ENCODE peak calls at places on chromosomes 11 and 22, in nine cellular contexts. W is tibial artery, S is fibroblast of mammary gland, X is astrocyte of the spinal cord, E is kidney, N is psoas muscle, C is small intestine, O is coronary artery, Y is left lung. M is an unnamed sample.

GRCh38 chr11:62688481-62688880 is 849 bp downstream of the LRRN4CL start:
- DNase-seq in S (peak), E (no peak), C (no peak), N (no peak), X (no peak), W (no peak), O (no peak), Y (no peak), M (no peak)

GRCh38 chr11:72326151-72326842 is 82.3 kb upstream of the PHOX2A start:
- DNase-seq in N (no peak), O (no peak), E (no peak), W (no peak), S (peak), X (peak), Y (no peak), C (no peak), M (no peak)

GRCh38 chr11:84437129-84438123 is 1151.3 kb upstream of the CCDC90B start:
- DNase-seq in O (no peak), Y (peak), S (peak), X (no peak), C (no peak), W (no peak), N (no peak), E (peak), M (no peak)

GRCh38 chr11:124194696-124195418 is 11.7 kb downstream of the OR10D3 start:
- DNase-seq in S (peak), C (peak), O (no peak), N (no peak), E (no peak), Y (no peak), W (peak), X (peak), M (peak)

GRCh38 chr11:57513911-57514537 is 1.5 kb downstream of the SLC43A1 start:
- DNase-seq in C (peak), N (peak), W (peak), E (peak), Y (peak), X (peak), S (peak), O (no peak), M (no peak)

GRCh38 chr22:49753961-49754673 is 73.6 kb downstream of the BRD1 start:
- DNase-seq in S (no peak), O (peak), C (peak), X (no peak), Y (no peak), E (no peak), W (peak), N (peak), M (no peak)

GRCh38 chr11:57321996-57322880 is 2.5 kb downstream of the TNKS1BP1 start:
- DNase-seq in O (peak), W (peak), Y (peak), E (peak), S (peak), C (peak), X (peak), N (peak), M (peak)

GRCh38 chr22:44191036-44191454 is 10.3 kb downstream of the PARVG start:
- DNase-seq in X (no peak), W (no peak), S (peak), C (no peak), E (peak), Y (no peak), O (no peak), N (no peak), M (no peak)

GRCh38 chr22:42608481-42609361 is 6.0 kb downstream of the POLDIP3 start:
- DNase-seq in C (no peak), E (peak), O (no peak), S (peak), W (no peak), N (no peak), X (peak), Y (no peak), M (no peak)

GRCh38 chr11:107856180-107856980 is 2.2 kb downstream of the SLC35F2 start:
- DNase-seq in C (peak), E (no peak), S (no peak), Y (no peak), X (no peak), O (no peak), N (no peak), W (no peak), M (no peak)

GRCh38 chr22:26656896-26657851 is at the start of gene MIAT:
- DNase-seq in X (no peak), W (no peak), N (peak), O (no peak), S (no peak), E (no peak), Y (peak), C (peak), M (no peak)

GRCh38 chr22:22488736-22489135 is 19.8 kb downstream of the ZNF280B start:
- DNase-seq in O (no peak), N (no peak), Y (no peak), C (no peak), W (no peak), X (no peak), E (no peak), S (no peak), M (no peak)

GRCh38 chr11:12126352-12127019 is 16.1 kb downstream of the MICAL2 start:
- DNase-seq in Y (peak), N (no peak), W (no peak), C (peak), S (peak), E (no peak), O (no peak), X (peak), M (peak)

GRCh38 chr11:64642418-64642735 is 51.4 kb downstream of the SLC22A12 start:
- DNase-seq in X (no peak), W (no peak), S (no peak), E (no peak), O (no peak), C (no peak), N (no peak), Y (no peak), M (no peak)

GRCh38 chr11:64641596-64642417 is 50.8 kb downstream of the SLC22A12 start:
- DNase-seq in E (no peak), O (no peak), W (no peak), S (no peak), X (no peak), N (no peak), Y (no peak), C (no peak), M (no peak)

GRCh38 chr11:64643927-64644326 is 52.9 kb downstream of the SLC22A12 start:
- DNase-seq in S (no peak), N (no peak), W (no peak), O (no peak), X (no peak), C (no peak), Y (no peak), E (no peak), M (no peak)

GRCh38 chr11:64643258-64643881 is 52.4 kb downstream of the SLC22A12 start:
- DNase-seq in N (no peak), W (no peak), E (no peak), Y (no peak), X (no peak), O (no peak), S (no peak), C (no peak), M (no peak)

GRCh38 chr11:64642876-64643257 is 51.8 kb downstream of the SLC22A12 start:
- DNase-seq in E (no peak), N (no peak), C (no peak), W (no peak), O (no peak), X (no peak), S (no peak), Y (no peak), M (no peak)
- H3K4me3 ChIP-seq in E (no peak), N (peak), C (no peak), W (peak), O (peak), X (no peak), S (no peak), Y (peak), M (peak)

DNA sequence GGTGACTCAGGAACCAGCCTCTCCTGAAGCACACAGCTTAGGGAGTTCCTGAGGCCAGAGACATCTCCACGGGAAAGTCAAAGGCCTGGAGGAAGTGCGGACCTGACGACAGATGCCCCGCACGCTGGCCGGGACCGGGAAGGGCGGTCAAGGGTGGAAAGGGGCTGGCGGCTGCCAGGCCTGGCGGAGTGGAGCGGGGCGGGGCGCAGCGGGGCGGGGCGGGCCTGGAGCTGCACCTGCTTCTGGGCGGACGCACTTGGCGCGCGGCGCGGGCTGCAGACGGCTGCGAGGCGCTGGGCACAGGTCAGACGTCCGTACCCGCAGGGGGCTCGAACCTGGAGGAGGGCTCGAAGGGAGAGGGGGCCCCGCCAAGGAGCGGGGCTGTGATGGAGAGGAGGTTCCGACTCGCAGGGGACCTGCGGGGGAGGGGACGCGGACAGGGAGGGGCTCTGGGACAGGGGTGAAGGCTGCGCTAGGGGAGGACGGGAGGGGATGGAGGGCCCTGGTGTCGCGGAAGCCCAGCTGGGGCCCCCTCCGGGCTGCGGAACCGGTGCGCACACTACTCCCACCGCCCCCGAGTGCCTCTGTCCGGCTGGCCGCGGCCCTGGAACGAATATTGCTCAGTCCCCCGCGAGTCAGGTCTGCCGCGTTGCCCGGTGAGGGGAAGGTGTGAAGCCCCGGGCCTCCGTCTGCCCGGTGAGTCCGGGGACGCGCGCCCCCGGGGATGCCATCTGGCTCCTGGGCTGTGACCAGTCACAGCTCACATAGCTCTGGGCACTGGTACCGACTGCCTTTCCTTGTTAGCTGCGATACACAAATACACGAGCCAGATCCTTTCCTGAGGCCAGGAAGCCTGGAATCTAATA is at the start of gene TMEM45B:
- DNase-seq in E (peak), O (no peak), N (no peak), Y (peak), C (peak), W (no peak), X (no peak), S (no peak), M (no peak)
- H3K4me3 ChIP-seq in E (peak), O (no peak), N (no peak), Y (peak), C (peak), W (no peak), X (no peak), S (no peak), M (no peak)

GRCh38 chr22:30297276-30298004 is 8.1 kb upstream of the CASTOR1 start:
- DNase-seq in C (no peak), E (no peak), N (no peak), Y (no peak), X (no peak), S (no peak), W (no peak), O (no peak), M (no peak)
- H3K4me3 ChIP-seq in C (no peak), E (no peak), N (no peak), Y (no peak), X (no peak), S (no peak), W (no peak), O (no peak), M (no peak)

DNA sequence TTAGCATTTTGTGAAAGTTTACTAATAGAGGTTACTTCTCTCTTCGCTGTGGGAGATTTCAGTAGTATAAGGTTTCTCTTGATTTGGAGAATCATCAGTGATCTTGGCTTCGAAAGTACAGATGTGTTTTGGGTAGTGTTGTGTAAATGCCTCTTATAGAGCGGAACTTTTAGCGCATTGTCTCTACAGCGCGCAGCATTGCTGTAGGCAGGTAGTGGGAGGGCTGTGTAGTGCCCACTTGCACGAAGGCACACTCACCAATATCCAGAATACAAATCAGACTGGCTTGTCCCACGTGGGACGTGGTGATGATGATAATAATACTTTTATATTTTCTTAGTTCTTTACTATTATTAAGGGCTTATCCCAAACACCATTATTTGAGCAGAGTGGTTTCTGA is 51.4 kb downstream of the FAM83F start:
- DNase-seq in X (no peak), O (no peak), S (no peak), W (no peak), N (no peak), E (no peak), C (no peak), Y (no peak), M (no peak)
- H3K4me3 ChIP-seq in X (no peak), O (peak), S (no peak), W (peak), N (peak), E (peak), C (no peak), Y (no peak), M (no peak)

GRCh38 chr11:17014321-17014773 is at the start of gene PLEKHA7:
- DNase-seq in W (no peak), C (peak), O (no peak), N (no peak), E (no peak), S (no peak), X (no peak), Y (no peak), M (no peak)
- H3K4me3 ChIP-seq in W (peak), C (peak), O (peak), N (peak), E (peak), S (peak), X (peak), Y (peak), M (peak)

DNA sequence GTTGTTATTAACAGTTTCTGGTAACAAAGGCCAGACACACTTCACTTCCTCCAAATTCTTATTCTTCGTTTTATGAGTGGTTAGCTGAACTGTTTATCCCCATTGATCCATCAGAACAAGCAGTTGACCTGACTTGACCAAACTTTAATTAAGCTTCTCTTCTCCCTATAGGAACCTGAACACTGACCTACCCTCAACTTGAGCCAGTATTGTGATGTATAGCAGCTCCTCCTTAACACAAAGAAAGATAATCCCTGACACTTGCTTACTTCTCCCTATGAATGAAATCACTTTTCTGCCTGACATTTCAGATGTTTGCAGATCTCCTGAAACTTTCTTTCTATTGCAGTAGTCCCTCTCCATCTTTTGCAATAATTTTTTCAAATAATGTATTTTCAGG is 41.9 kb downstream of the ANO5 start:
- DNase-seq in S (no peak), O (no peak), W (no peak), X (no peak), C (no peak), Y (no peak), N (no peak), E (no peak), M (no peak)
- H3K4me3 ChIP-seq in S (no peak), O (no peak), W (no peak), X (no peak), C (no peak), Y (no peak), N (no peak), E (no peak), M (no peak)

DNA sequence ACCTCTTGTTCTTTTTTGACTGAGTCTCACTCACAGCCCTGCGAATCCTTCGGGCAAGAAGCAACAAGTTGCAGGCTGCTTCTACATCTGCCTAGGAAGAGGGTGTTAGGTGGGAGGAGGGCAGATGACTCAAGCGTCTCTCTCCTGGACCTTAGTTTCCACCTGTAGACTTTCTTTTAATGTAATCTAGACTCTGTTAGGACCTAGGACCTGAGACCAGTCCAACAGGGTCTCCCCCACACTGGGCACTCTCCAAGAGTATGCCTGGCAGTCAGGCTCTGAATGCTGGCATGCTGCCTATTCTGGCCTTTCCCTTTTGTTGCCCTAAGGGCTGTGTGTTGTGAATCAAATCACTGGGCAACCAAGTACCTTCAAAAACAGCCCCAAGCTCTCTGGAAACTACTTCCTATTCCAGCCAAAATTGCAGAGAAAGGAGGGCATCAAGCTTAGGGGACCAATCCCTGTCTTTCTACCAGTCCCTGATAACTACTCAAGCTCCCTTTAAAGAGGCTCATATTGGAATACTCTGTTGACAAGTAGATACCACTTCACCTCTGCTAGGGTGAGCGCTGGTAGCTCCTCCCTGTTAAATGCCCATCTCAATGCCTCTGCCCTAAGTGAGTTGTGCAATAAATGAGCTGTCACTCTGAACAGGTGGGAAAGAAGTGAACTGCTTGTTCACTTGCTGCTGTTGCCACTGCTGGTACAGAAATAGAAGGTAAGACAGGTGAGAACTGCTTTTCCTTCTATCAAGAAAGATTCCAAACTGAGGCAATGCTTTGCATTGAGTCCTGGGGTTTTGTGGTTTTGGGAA is at the start of gene BBOX1:
- DNase-seq in Y (no peak), O (no peak), C (no peak), W (peak), X (no peak), N (no peak), S (no peak), E (peak), M (no peak)
- H3K4me3 ChIP-seq in Y (no peak), O (no peak), C (no peak), W (no peak), X (no peak), N (no peak), S (no peak), E (no peak), M (no peak)

DNA sequence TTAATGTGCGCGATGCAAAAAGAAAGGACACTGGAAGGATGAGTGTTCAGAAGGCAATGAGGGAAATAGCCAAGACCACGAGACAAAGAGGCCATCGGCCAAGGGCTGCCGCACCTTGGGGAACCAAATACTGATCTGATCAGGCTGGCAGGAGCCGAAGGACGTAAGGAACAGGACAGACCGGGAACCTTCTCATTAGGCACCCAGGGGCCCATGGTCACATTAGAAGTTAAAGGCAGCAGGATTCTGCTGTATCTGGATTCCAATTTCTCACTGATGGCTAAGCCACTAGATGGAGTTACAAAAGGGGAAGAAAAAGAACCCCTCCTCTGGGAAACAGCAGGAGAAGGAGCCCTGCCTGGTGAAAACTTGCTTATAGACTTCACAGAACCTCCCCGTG is 28.8 kb upstream of the CPT1A start:
- DNase-seq in X (no peak), N (no peak), C (peak), W (no peak), S (peak), Y (no peak), E (no peak), O (no peak), M (no peak)
- H3K4me3 ChIP-seq in X (no peak), N (peak), C (no peak), W (peak), S (peak), Y (peak), E (no peak), O (peak), M (peak)

DNA sequence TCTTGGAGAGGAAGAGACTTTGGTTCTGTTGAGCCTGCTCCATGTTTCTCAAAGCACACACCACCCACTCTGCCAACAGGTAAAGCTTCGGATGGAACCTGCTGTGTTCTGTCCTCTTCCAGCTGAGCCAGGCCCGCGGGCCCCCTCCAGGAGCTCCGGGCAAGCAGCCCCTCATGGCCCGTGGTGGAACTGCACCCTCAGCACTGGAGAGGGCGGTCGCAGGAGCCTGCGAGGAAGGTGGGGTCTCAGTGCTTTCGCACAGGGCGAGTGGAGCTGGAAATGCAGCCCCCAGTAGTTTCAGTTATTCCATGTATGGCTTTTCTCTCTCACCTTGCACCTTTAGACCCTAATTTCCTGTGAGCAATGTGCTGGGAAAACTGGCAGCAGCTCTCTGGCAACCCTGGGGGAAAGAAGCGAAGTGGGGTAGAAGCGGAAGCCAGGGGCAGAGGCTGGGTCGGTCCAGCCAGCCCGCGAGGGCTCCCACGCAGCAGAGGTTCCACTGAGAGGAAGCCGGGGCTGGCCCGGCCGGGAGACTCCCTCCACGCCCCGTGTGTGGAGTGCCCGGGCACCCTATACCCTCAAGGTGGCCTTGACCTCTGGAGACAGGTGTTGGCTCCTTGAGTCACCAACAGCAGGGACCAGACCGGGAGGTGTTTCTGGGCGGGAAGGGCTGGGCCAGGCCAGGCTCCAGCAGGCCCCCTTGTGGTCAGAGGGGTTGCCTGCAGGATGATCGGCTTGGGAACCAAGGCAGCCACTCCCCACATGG is 119.9 kb upstream of the TMEM45B start:
- DNase-seq in N (peak), X (peak), S (peak), Y (peak), C (peak), O (no peak), E (peak), W (no peak), M (no peak)
- H3K4me3 ChIP-seq in N (no peak), X (peak), S (no peak), Y (peak), C (no peak), O (peak), E (peak), W (peak), M (peak)